ENCODE peak calls at places on chromosome 5, in four cellular contexts. H, V, R and W are unnamed samples.

GRCh38 chr5:148817606-148818005 is 8.8 kb upstream of the ADRB2 start:
- DNase-seq in H (no peak), R (no peak), V (no peak), W (no peak)

GRCh38 chr5:59592101-59592500 is 301.4 kb downstream of the PDE4D start:
- DNase-seq in H (no peak), V (no peak), R (no peak), W (no peak)

GRCh38 chr5:156922207-156922792 is 40.7 kb downstream of the TIMD4 start:
- DNase-seq in H (no peak), R (no peak), V (no peak), W (no peak)

GRCh38 chr5:34827594-34828506 is 11.1 kb upstream of the TTC23L start:
- DNase-seq in V (no peak), H (no peak), R (no peak), W (no peak)

GRCh38 chr5:28967848-28968247 is 1929.5 kb upstream of the CDH9 start:
- DNase-seq in R (no peak), V (no peak), H (no peak), W (no peak)

GRCh38 chr5:112549605-112550161 is 130.6 kb upstream of the EPB41L4A start:
- DNase-seq in V (no peak), H (no peak), R (no peak), W (no peak)

GRCh38 chr5:133664422-133664821 is 52.1 kb upstream of the FSTL4 start:
- DNase-seq in R (peak; percentile 20), V (no peak), H (no peak), W (no peak)

GRCh38 chr5:16776611-16777251 is 159.4 kb downstream of the MYO10 start:
- DNase-seq in R (no peak), V (no peak), H (no peak), W (no peak)

GRCh38 chr5:1726469-1726865 is 73.2 kb downstream of the MRPL36 start:
- DNase-seq in H (no peak), V (no peak), R (no peak), W (peak; percentile 33)

GRCh38 chr5:93621340-93621872 is 38.4 kb downstream of the NR2F1 start:
- DNase-seq in R (peak; percentile 85), H (peak; percentile 86), V (peak; percentile 83), W (peak; percentile 89)

GRCh38 chr5:74977475-74977874 is 74.9 kb downstream of the GCNT4 start:
- DNase-seq in R (no peak), V (no peak), H (no peak), W (no peak)

GRCh38 chr5:31049933-31050704 is 143.4 kb upstream of the CDH6 start:
- DNase-seq in V (no peak), R (no peak), H (no peak), W (no peak)

GRCh38 chr5:56735845-56736641 is 79.3 kb upstream of the MAP3K1 start:
- DNase-seq in V (no peak), H (no peak), R (no peak), W (no peak)

GRCh38 chr5:139494832-139495231 is 12.3 kb upstream of the STING1 start:
- DNase-seq in H (no peak), R (no peak), V (no peak), W (no peak)

GRCh38 chr5:127567026-127567768 is 49.8 kb downstream of the PRRC1 start:
- DNase-seq in H (no peak), V (no peak), R (no peak), W (no peak)

GRCh38 chr5:143968071-143968878 is 156.3 kb downstream of the HMHB1 start:
- DNase-seq in R (peak; percentile 37), V (no peak), H (no peak), W (no peak)

GRCh38 chr5:113263545-113263944 is 171.2 kb downstream of the TSSK1B start:
- DNase-seq in V (no peak), H (no peak), R (no peak), W (no peak)

GRCh38 chr5:155628346-155628745 is 614.8 kb downstream of the KIF4B start:
- DNase-seq in R (no peak), V (no peak), H (no peak), W (no peak)

GRCh38 chr5:72195581-72195980 is 88.3 kb downstream of the MAP1B start:
- DNase-seq in V (no peak), H (no peak), R (no peak), W (no peak)

GRCh38 chr5:77282337-77283027 is 72.0 kb downstream of the PDE8B start:
- DNase-seq in H (no peak), R (no peak), V (no peak), W (no peak)

GRCh38 chr5:89844548-89844947 is 565.0 kb downstream of the CETN3 start:
- DNase-seq in H (no peak), R (no peak), V (no peak), W (no peak)

GRCh38 chr5:31007672-31008071 is 185.8 kb upstream of the CDH6 start:
- DNase-seq in R (no peak), H (no peak), V (no peak), W (no peak)

GRCh38 chr5:16663848-16664247 is 47.1 kb upstream of the RETREG1 start:
- DNase-seq in H (no peak), R (no peak), V (no peak), W (no peak)

GRCh38 chr5:133618141-133618540 is 5.8 kb upstream of the FSTL4 start:
- DNase-seq in H (no peak), R (no peak), V (no peak), W (no peak)

GRCh38 chr5:113764382-113764781 is 250.9 kb downstream of the YTHDC2 start:
- DNase-seq in V (no peak), H (no peak), R (no peak), W (no peak)

GRCh38 chr5:158590936-158591863 is 508.5 kb downstream of the EBF1 start:
- DNase-seq in R (no peak), H (no peak), V (no peak), W (no peak)

GRCh38 chr5:13987843-13988464 is 43.5 kb upstream of the DNAH5 start:
- DNase-seq in H (no peak), V (peak; percentile 41), R (peak; percentile 60), W (no peak)

GRCh38 chr5:17185776-17186175 is 31.7 kb upstream of the BASP1 start:
- DNase-seq in V (no peak), R (peak; percentile 41), H (no peak), W (no peak)

GRCh38 chr5:10307206-10308148 is at the start of gene CMBL:
- DNase-seq in H (peak; percentile 84), R (peak; percentile 87), V (peak; percentile 57), W (peak; percentile 74)

GRCh38 chr5:111603446-111603827 is 91.1 kb upstream of the STARD4 start:
- DNase-seq in R (peak; percentile 86), H (no peak), V (no peak), W (no peak)

GRCh38 chr5:74673011-74673790 is 11.8 kb upstream of the HEXB start:
- DNase-seq in R (peak; percentile 22), H (no peak), V (no peak), W (no peak)

GRCh38 chr5:96439477-96440184 is 6.6 kb upstream of the PCSK1 start:
- DNase-seq in V (no peak), H (no peak), R (no peak), W (no peak)